ENCODE peak calls at places on chromosomes 3 and 15, in five cellular contexts. D is HT1080, P is A172, N is suprapubic skin, Z is Panc1. S is an unnamed sample.

GRCh38 chr3:27090265-27091041 is 278.7 kb downstream of the NEK10 start:
- DNase-seq in D (no peak), P (no peak), N (no peak), Z (no peak), S (no peak)

GRCh38 chr3:71599416-71599815 is 15.9 kb upstream of the FOXP1 start:
- DNase-seq in D (no peak), P (no peak), N (no peak), Z (no peak), S (no peak)

GRCh38 chr3:188279696-188280398 is 125.9 kb downstream of the LPP start:
- DNase-seq in D (no peak), P (no peak), N (no peak), Z (no peak), S (no peak)

GRCh38 chr3:57078366-57079220 is 18.1 kb downstream of the SPATA12 start:
- DNase-seq in D (no peak), P (peak), N (peak), Z (no peak), S (peak)

GRCh38 chr3:16448691-16449090 is 64.8 kb downstream of the RFTN1 start:
- DNase-seq in D (peak), P (peak), N (peak), Z (no peak), S (peak)

GRCh38 chr15:41018534-41018933 is 65.3 kb downstream of the CHAC1 start:
- DNase-seq in D (no peak), P (no peak), N (no peak), Z (no peak), S (no peak)

GRCh38 chr3:133413166-133414020 is 13.5 kb downstream of the BFSP2 start:
- DNase-seq in D (peak), P (peak), N (no peak), Z (peak), S (no peak)

GRCh38 chr3:127812151-127812550 is 10.2 kb downstream of the MGLL start:
- DNase-seq in D (no peak), P (no peak), N (no peak), Z (no peak), S (no peak)

S was measured in HTR-8/SVneo.